ENCODE peak calls at places on chromosomes 13 and 19, in ten cellular contexts. U is tibial nerve; C is psoas muscle; M is germinal center; E is heart right ventricle; F is AG08396; B is effector CD4-positive, alpha-beta T cell; S is omental fat pad; I is left cardiac atrium; V is stimulated activated CD8-positive, alpha-beta memory T cell treated with anti-CD3 and anti-CD28 coated beads, Interleukin-15, amount 100 ng/mL, for 1 hour. Y is an unnamed sample.

GRCh38 chr13:86585826-86586225 is 786.6 kb upstream of the SLITRK6 start:
- DNase-seq in V (no peak), U (peak), I (peak), B (no peak), C (no peak), F (no peak), M (no peak), S (peak), E (peak), Y (no peak)

GRCh38 chr19:19110410-19111137 is 27.7 kb downstream of the TMEM161A start:
- DNase-seq in V (no peak), F (no peak), B (no peak), E (no peak), S (no peak), I (no peak), C (no peak), M (peak), U (no peak), Y (no peak)

GRCh38 chr13:81874681-81875661 is 1534.0 kb upstream of the SPRY2 start:
- DNase-seq in B (no peak), I (no peak), F (no peak), M (no peak), S (no peak), U (no peak), C (no peak), V (no peak), E (no peak), Y (no peak)

GRCh38 chr19:920051-920857 is 3.1 kb downstream of the KISS1R start:
- DNase-seq in E (no peak), I (no peak), F (no peak), S (no peak), U (no peak), C (no peak), M (peak), B (peak), V (no peak), Y (no peak)

GRCh38 chr19:10551698-10552301 is 8.1 kb downstream of the ATG4D start:
- DNase-seq in U (no peak), M (no peak), I (no peak), S (no peak), C (no peak), E (no peak), F (peak), B (no peak), V (no peak), Y (no peak)

GRCh38 chr13:97977376-97977705 is 23.9 kb downstream of the IPO5 start:
- DNase-seq in F (no peak), S (no peak), I (no peak), C (no peak), E (no peak), U (no peak), V (no peak), M (no peak), B (no peak), Y (no peak)

GRCh38 chr19:27745978-27746542 is 1466.9 kb downstream of the UQCRFS1 start:
- DNase-seq in S (no peak), U (no peak), E (no peak), F (no peak), V (no peak), B (no peak), I (no peak), M (no peak), C (no peak), Y (no peak)

GRCh38 chr13:62320731-62321130 is 905.1 kb upstream of the PCDH20 start:
- DNase-seq in I (no peak), B (no peak), S (no peak), E (no peak), C (no peak), U (no peak), M (no peak), V (no peak), F (no peak), Y (no peak)

GRCh38 chr13:60448907-60449510 is 52.0 kb downstream of the TDRD3 start:
- DNase-seq in U (peak), B (no peak), C (no peak), S (no peak), M (peak), V (no peak), I (no peak), E (no peak), F (peak), Y (peak)

GRCh38 chr19:10471909-10472308 is 31.2 kb downstream of the KEAP1 start:
- DNase-seq in F (peak), V (no peak), I (no peak), B (no peak), E (no peak), U (no peak), S (no peak), M (peak), C (no peak), Y (peak)

GRCh38 chr13:28320884-28321574 is 173.9 kb downstream of the FLT1 start:
- DNase-seq in V (no peak), B (no peak), E (no peak), U (no peak), F (peak), C (no peak), I (no peak), S (no peak), M (no peak), Y (no peak)

GRCh38 chr19:47479701-47480503 is 4.1 kb downstream of the KPTN start:
- DNase-seq in C (peak), E (no peak), V (no peak), U (no peak), M (no peak), S (no peak), F (peak), B (no peak), I (no peak), Y (no peak)

GRCh38 chr19:2451138-2451537 is 5.6 kb downstream of the LMNB2 start:
- DNase-seq in E (no peak), C (no peak), M (no peak), U (no peak), S (no peak), V (no peak), I (no peak), F (no peak), B (no peak), Y (no peak)

GRCh38 chr13:76792680-76793334 is 93.4 kb downstream of the KCTD12 start:
- DNase-seq in I (peak), C (no peak), U (peak), B (no peak), S (no peak), E (no peak), V (no peak), M (no peak), F (peak), Y (no peak)

GRCh38 chr13:110023729-110024645 is 237.6 kb upstream of the IRS2 start:
- DNase-seq in B (no peak), M (no peak), C (peak), I (peak), S (no peak), F (peak), U (no peak), V (no peak), E (peak), Y (no peak)

GRCh38 chr13:77519808-77520207 is 15.7 kb upstream of the SCEL start:
- DNase-seq in E (no peak), F (no peak), I (no peak), C (no peak), S (no peak), V (no peak), M (no peak), U (no peak), B (no peak), Y (no peak)

GRCh38 chr13:97276862-97277269 is 54.7 kb downstream of the MBNL2 start:
- DNase-seq in U (no peak), V (no peak), B (no peak), M (no peak), C (no peak), E (no peak), S (no peak), I (no peak), F (no peak), Y (no peak)

GRCh38 chr19:42284641-42285341 is 15.7 kb downstream of the CIC start:
- DNase-seq in E (no peak), I (no peak), U (no peak), C (peak), B (no peak), V (no peak), S (no peak), F (no peak), M (no peak), Y (no peak)

GRCh38 chr13:101520672-101521071 is 68.2 kb downstream of the ITGBL1 start:
- DNase-seq in M (no peak), U (no peak), B (no peak), I (no peak), E (no peak), C (no peak), V (no peak), F (no peak), S (no peak), Y (no peak)

GRCh38 chr13:96696501-96696900 is 297.8 kb downstream of the OXGR1 start:
- DNase-seq in S (no peak), B (no peak), E (no peak), I (no peak), M (no peak), U (no peak), C (no peak), V (no peak), F (no peak), Y (no peak)

GRCh38 chr13:33452873-33453558 is 167.5 kb upstream of the STARD13 start:
- DNase-seq in U (no peak), B (no peak), I (no peak), F (no peak), E (no peak), C (no peak), S (no peak), M (no peak), V (no peak), Y (no peak)

GRCh38 chr13:51583875-51584730 is at the start of gene WDFY2:
- DNase-seq in U (peak), I (peak), V (peak), B (peak), S (peak), C (peak), M (peak), F (peak), E (peak), Y (peak)

GRCh38 chr13:88926890-88927502 is 1255.8 kb downstream of the SLITRK5 start:
- DNase-seq in V (no peak), F (no peak), C (no peak), I (no peak), M (no peak), S (no peak), E (no peak), U (no peak), B (no peak), Y (no peak)

GRCh38 chr19:49643466-49643865 is 1.5 kb downstream of the SCAF1 start:
- DNase-seq in I (no peak), M (no peak), B (no peak), U (no peak), C (peak), S (no peak), F (no peak), V (no peak), E (no peak), Y (no peak)

GRCh38 chr13:29587645-29588044 is 7.8 kb downstream of the SLC7A1 start:
- DNase-seq in S (no peak), F (no peak), B (no peak), M (no peak), V (no peak), I (no peak), U (no peak), E (no peak), C (no peak), Y (no peak)